ENCODE peak calls at places on chromosomes 13 and 19, in eight cellular contexts. One of them, this sample, is unnamed.

GRCh38 chr13:31409678-31410356 is 210.0 kb downstream of the B3GLCT start:
- DNase-seq in activated T-cell treated with anti-CD3 and anti-CD28 coated beads, Interleukin-2, amount 50 U/mL, for 4 hours: no peak
- DNase-seq in cardiac muscle cell: no peak
- DNase-seq in PC-9: no peak
- DNase-seq in NCI-H1105: no peak
- DNase-seq in activated CD8-positive, alpha-beta memory T cell treated with anti-CD3 and anti-CD28 coated beads for 4 hours: no peak
- DNase-seq in bronchial epithelial cell: peak
- DNase-seq in breast epithelium: no peak
- DNase-seq in this sample: no peak

GRCh38 chr19:42568006-42568405 is 26.7 kb downstream of the CEACAM8 start:
- DNase-seq in bronchial epithelial cell: no peak
- DNase-seq in NCI-H1105: no peak
- DNase-seq in activated T-cell treated with anti-CD3 and anti-CD28 coated beads, Interleukin-2, amount 50 U/mL, for 4 hours: no peak
- DNase-seq in cardiac muscle cell: no peak
- DNase-seq in breast epithelium: no peak
- DNase-seq in PC-9: no peak
- DNase-seq in activated CD8-positive, alpha-beta memory T cell treated with anti-CD3 and anti-CD28 coated beads for 4 hours: no peak
- DNase-seq in this sample: no peak

GRCh38 chr19:480016-480855 is 16.1 kb upstream of the MADCAM1 start:
- DNase-seq in breast epithelium: peak
- DNase-seq in PC-9: no peak
- DNase-seq in activated T-cell treated with anti-CD3 and anti-CD28 coated beads, Interleukin-2, amount 50 U/mL, for 4 hours: peak
- DNase-seq in cardiac muscle cell: peak
- DNase-seq in NCI-H1105: no peak
- DNase-seq in activated CD8-positive, alpha-beta memory T cell treated with anti-CD3 and anti-CD28 coated beads for 4 hours: no peak
- DNase-seq in bronchial epithelial cell: no peak
- DNase-seq in this sample: peak

GRCh38 chr13:99665716-99666115 is 164.4 kb downstream of the TM9SF2 start:
- DNase-seq in bronchial epithelial cell: no peak
- DNase-seq in activated T-cell treated with anti-CD3 and anti-CD28 coated beads, Interleukin-2, amount 50 U/mL, for 4 hours: no peak
- DNase-seq in breast epithelium: no peak
- DNase-seq in cardiac muscle cell: no peak
- DNase-seq in NCI-H1105: no peak
- DNase-seq in activated CD8-positive, alpha-beta memory T cell treated with anti-CD3 and anti-CD28 coated beads for 4 hours: no peak
- DNase-seq in PC-9: no peak
- DNase-seq in this sample: no peak

GRCh38 chr19:7783991-7784421 is 21.0 kb downstream of the CLEC4M start:
- DNase-seq in activated CD8-positive, alpha-beta memory T cell treated with anti-CD3 and anti-CD28 coated beads for 4 hours: no peak
- DNase-seq in activated T-cell treated with anti-CD3 and anti-CD28 coated beads, Interleukin-2, amount 50 U/mL, for 4 hours: no peak
- DNase-seq in bronchial epithelial cell: peak
- DNase-seq in breast epithelium: no peak
- DNase-seq in cardiac muscle cell: peak
- DNase-seq in NCI-H1105: no peak
- DNase-seq in PC-9: peak
- DNase-seq in this sample: no peak

GRCh38 chr19:1699386-1699785 is 47.0 kb upstream of the TCF3 start:
- DNase-seq in breast epithelium: no peak
- DNase-seq in activated CD8-positive, alpha-beta memory T cell treated with anti-CD3 and anti-CD28 coated beads for 4 hours: no peak
- DNase-seq in bronchial epithelial cell: no peak
- DNase-seq in cardiac muscle cell: no peak
- DNase-seq in activated T-cell treated with anti-CD3 and anti-CD28 coated beads, Interleukin-2, amount 50 U/mL, for 4 hours: no peak
- DNase-seq in NCI-H1105: no peak
- DNase-seq in PC-9: no peak
- DNase-seq in this sample: no peak

GRCh38 chr19:10817291-10818038 is 18.5 kb downstream of the TMED1 start:
- DNase-seq in PC-9: no peak
- DNase-seq in activated CD8-positive, alpha-beta memory T cell treated with anti-CD3 and anti-CD28 coated beads for 4 hours: no peak
- DNase-seq in NCI-H1105: no peak
- DNase-seq in activated T-cell treated with anti-CD3 and anti-CD28 coated beads, Interleukin-2, amount 50 U/mL, for 4 hours: no peak
- DNase-seq in bronchial epithelial cell: no peak
- DNase-seq in breast epithelium: peak
- DNase-seq in cardiac muscle cell: peak
- DNase-seq in this sample: no peak

GRCh38 chr13:53499551-53499950 is 470.9 kb downstream of the OLFM4 start:
- DNase-seq in activated CD8-positive, alpha-beta memory T cell treated with anti-CD3 and anti-CD28 coated beads for 4 hours: no peak
- DNase-seq in activated T-cell treated with anti-CD3 and anti-CD28 coated beads, Interleukin-2, amount 50 U/mL, for 4 hours: no peak
- DNase-seq in cardiac muscle cell: no peak
- DNase-seq in breast epithelium: no peak
- DNase-seq in NCI-H1105: peak
- DNase-seq in PC-9: no peak
- DNase-seq in bronchial epithelial cell: no peak
- DNase-seq in this sample: no peak

GRCh38 chr19:1725100-1726064 is 27.9 kb upstream of the ONECUT3 start:
- DNase-seq in PC-9: no peak
- DNase-seq in activated T-cell treated with anti-CD3 and anti-CD28 coated beads, Interleukin-2, amount 50 U/mL, for 4 hours: peak
- DNase-seq in cardiac muscle cell: peak
- DNase-seq in breast epithelium: no peak
- DNase-seq in activated CD8-positive, alpha-beta memory T cell treated with anti-CD3 and anti-CD28 coated beads for 4 hours: no peak
- DNase-seq in NCI-H1105: peak
- DNase-seq in bronchial epithelial cell: no peak
- DNase-seq in this sample: peak

GRCh38 chr19:58328999-58329398 is 2.2 kb downstream of the ZSCAN22 start:
- DNase-seq in activated T-cell treated with anti-CD3 and anti-CD28 coated beads, Interleukin-2, amount 50 U/mL, for 4 hours: no peak
- DNase-seq in breast epithelium: no peak
- DNase-seq in cardiac muscle cell: no peak
- DNase-seq in PC-9: no peak
- DNase-seq in bronchial epithelial cell: no peak
- DNase-seq in NCI-H1105: peak
- DNase-seq in activated CD8-positive, alpha-beta memory T cell treated with anti-CD3 and anti-CD28 coated beads for 4 hours: no peak
- DNase-seq in this sample: peak

GRCh38 chr19:34960103-34960805 is 3.8 kb downstream of the ZNF792 start:
- DNase-seq in breast epithelium: no peak
- DNase-seq in PC-9: peak
- DNase-seq in activated CD8-positive, alpha-beta memory T cell treated with anti-CD3 and anti-CD28 coated beads for 4 hours: no peak
- DNase-seq in activated T-cell treated with anti-CD3 and anti-CD28 coated beads, Interleukin-2, amount 50 U/mL, for 4 hours: no peak
- DNase-seq in cardiac muscle cell: peak
- DNase-seq in bronchial epithelial cell: peak
- DNase-seq in NCI-H1105: no peak
- DNase-seq in this sample: no peak

GRCh38 chr13:23992722-23993438 is 95.6 kb upstream of the C1QTNF9B start:
- DNase-seq in activated CD8-positive, alpha-beta memory T cell treated with anti-CD3 and anti-CD28 coated beads for 4 hours: no peak
- DNase-seq in breast epithelium: no peak
- DNase-seq in PC-9: no peak
- DNase-seq in bronchial epithelial cell: no peak
- DNase-seq in cardiac muscle cell: no peak
- DNase-seq in NCI-H1105: no peak
- DNase-seq in activated T-cell treated with anti-CD3 and anti-CD28 coated beads, Interleukin-2, amount 50 U/mL, for 4 hours: no peak
- DNase-seq in this sample: no peak

GRCh38 chr19:13429563-13429962 is 76.7 kb downstream of the CACNA1A start:
- DNase-seq in activated T-cell treated with anti-CD3 and anti-CD28 coated beads, Interleukin-2, amount 50 U/mL, for 4 hours: no peak
- DNase-seq in bronchial epithelial cell: no peak
- DNase-seq in NCI-H1105: no peak
- DNase-seq in activated CD8-positive, alpha-beta memory T cell treated with anti-CD3 and anti-CD28 coated beads for 4 hours: no peak
- DNase-seq in cardiac muscle cell: peak
- DNase-seq in breast epithelium: no peak
- DNase-seq in PC-9: no peak
- DNase-seq in this sample: no peak